ENCODE peak calls at places on chromosomes 1 and 21, in nine cellular contexts. One of them, this sample, is unnamed.

GRCh38 chr1:119611701-119612113 is 36.4 kb downstream of the ZNF697 start:
- DNase-seq in PC-3: peak
- DNase-seq in ovary: peak
- DNase-seq in neural progenitor cell: peak
- DNase-seq in suprapubic skin: peak
- DNase-seq in lower leg skin: peak
- DNase-seq in breast epithelium: peak
- DNase-seq in fibroblast of pulmonary artery: peak
- DNase-seq in stomach: peak
- DNase-seq in this sample: no peak

GRCh38 chr1:5423109-5423508 is 569.1 kb downstream of the NPHP4 start:
- DNase-seq in PC-3: no peak
- DNase-seq in ovary: no peak
- DNase-seq in neural progenitor cell: no peak
- DNase-seq in suprapubic skin: no peak
- DNase-seq in lower leg skin: no peak
- DNase-seq in breast epithelium: no peak
- DNase-seq in fibroblast of pulmonary artery: no peak
- DNase-seq in stomach: no peak
- DNase-seq in this sample: no peak

GRCh38 chr1:89827902-89828301 is 7.1 kb downstream of the LRRC8D start:
- DNase-seq in PC-3: no peak
- DNase-seq in ovary: no peak
- DNase-seq in neural progenitor cell: no peak
- DNase-seq in suprapubic skin: no peak
- DNase-seq in lower leg skin: no peak
- DNase-seq in breast epithelium: no peak
- DNase-seq in fibroblast of pulmonary artery: no peak
- DNase-seq in stomach: no peak
- DNase-seq in this sample: no peak

GRCh38 chr1:151990856-151991198 is 2.8 kb downstream of the S100A10 start:
- DNase-seq in PC-3: peak
- DNase-seq in ovary: peak
- DNase-seq in neural progenitor cell: no peak
- DNase-seq in suprapubic skin: no peak
- DNase-seq in lower leg skin: no peak
- DNase-seq in breast epithelium: peak
- DNase-seq in fibroblast of pulmonary artery: peak
- DNase-seq in stomach: peak
- DNase-seq in this sample: no peak

GRCh38 chr1:185570962-185571361 is 163.2 kb upstream of the HMCN1 start:
- DNase-seq in PC-3: no peak
- DNase-seq in ovary: no peak
- DNase-seq in neural progenitor cell: no peak
- DNase-seq in suprapubic skin: no peak
- DNase-seq in lower leg skin: no peak
- DNase-seq in breast epithelium: no peak
- DNase-seq in fibroblast of pulmonary artery: no peak
- DNase-seq in stomach: no peak
- DNase-seq in this sample: no peak

GRCh38 chr1:15974855-15975254 is 1.0 kb downstream of the ZBTB17 start:
- DNase-seq in PC-3: no peak
- DNase-seq in ovary: no peak
- DNase-seq in neural progenitor cell: no peak
- DNase-seq in suprapubic skin: no peak
- DNase-seq in lower leg skin: no peak
- DNase-seq in breast epithelium: no peak
- DNase-seq in fibroblast of pulmonary artery: no peak
- DNase-seq in stomach: no peak
- DNase-seq in this sample: no peak

GRCh38 chr1:26165126-26165892 is 3.5 kb downstream of the C1orf232 start:
- DNase-seq in PC-3: no peak
- DNase-seq in ovary: no peak
- DNase-seq in neural progenitor cell: no peak
- DNase-seq in suprapubic skin: no peak
- DNase-seq in lower leg skin: no peak
- DNase-seq in breast epithelium: no peak
- DNase-seq in fibroblast of pulmonary artery: no peak
- DNase-seq in stomach: no peak
- DNase-seq in this sample: no peak

GRCh38 chr21:39000496-39000895 is 182.8 kb downstream of the PSMG1 start:
- DNase-seq in PC-3: peak
- DNase-seq in ovary: no peak
- DNase-seq in neural progenitor cell: no peak
- DNase-seq in suprapubic skin: no peak
- DNase-seq in lower leg skin: no peak
- DNase-seq in breast epithelium: no peak
- DNase-seq in fibroblast of pulmonary artery: peak
- DNase-seq in stomach: no peak
- DNase-seq in this sample: no peak

GRCh38 chr1:241447056-241447649 is 72.4 kb downstream of the FH start:
- DNase-seq in PC-3: peak
- DNase-seq in ovary: no peak
- DNase-seq in neural progenitor cell: no peak
- DNase-seq in suprapubic skin: no peak
- DNase-seq in lower leg skin: no peak
- DNase-seq in breast epithelium: no peak
- DNase-seq in fibroblast of pulmonary artery: no peak
- DNase-seq in stomach: no peak
- DNase-seq in this sample: no peak

GRCh38 chr1:227739636-227740035 is 4.4 kb downstream of the SNAP47 start:
- DNase-seq in PC-3: no peak
- DNase-seq in ovary: no peak
- DNase-seq in neural progenitor cell: no peak
- DNase-seq in suprapubic skin: no peak
- DNase-seq in lower leg skin: no peak
- DNase-seq in breast epithelium: no peak
- DNase-seq in fibroblast of pulmonary artery: no peak
- DNase-seq in stomach: no peak
- DNase-seq in this sample: no peak

GRCh38 chr1:119549719-119550141 is 42.7 kb downstream of the HSD3B1 start:
- DNase-seq in PC-3: peak
- DNase-seq in ovary: peak
- DNase-seq in neural progenitor cell: peak
- DNase-seq in suprapubic skin: no peak
- DNase-seq in lower leg skin: no peak
- DNase-seq in breast epithelium: no peak
- DNase-seq in fibroblast of pulmonary artery: peak
- DNase-seq in stomach: peak
- DNase-seq in this sample: peak

GRCh38 chr1:22309572-22309971 is 142.1 kb upstream of the ZBTB40 start:
- DNase-seq in PC-3: no peak
- DNase-seq in ovary: no peak
- DNase-seq in neural progenitor cell: no peak
- DNase-seq in suprapubic skin: peak
- DNase-seq in lower leg skin: peak
- DNase-seq in breast epithelium: no peak
- DNase-seq in fibroblast of pulmonary artery: no peak
- DNase-seq in stomach: no peak
- DNase-seq in this sample: no peak

GRCh38 chr1:167489581-167490340 is 28.6 kb downstream of the CD247 start:
- DNase-seq in PC-3: no peak
- DNase-seq in ovary: no peak
- DNase-seq in neural progenitor cell: peak
- DNase-seq in suprapubic skin: no peak
- DNase-seq in lower leg skin: peak
- DNase-seq in breast epithelium: no peak
- DNase-seq in fibroblast of pulmonary artery: no peak
- DNase-seq in stomach: no peak
- DNase-seq in this sample: no peak

GRCh38 chr1:27522860-27523665 is 33.1 kb upstream of the WASF2 start:
- DNase-seq in PC-3: peak
- DNase-seq in ovary: peak
- DNase-seq in neural progenitor cell: peak
- DNase-seq in suprapubic skin: no peak
- DNase-seq in lower leg skin: no peak
- DNase-seq in breast epithelium: no peak
- DNase-seq in fibroblast of pulmonary artery: peak
- DNase-seq in stomach: no peak
- DNase-seq in this sample: no peak

GRCh38 chr1:173052681-173053196 is 2.0 kb upstream of the TNFSF18 start:
- DNase-seq in PC-3: peak
- DNase-seq in ovary: no peak
- DNase-seq in neural progenitor cell: no peak
- DNase-seq in suprapubic skin: no peak
- DNase-seq in lower leg skin: no peak
- DNase-seq in breast epithelium: no peak
- DNase-seq in fibroblast of pulmonary artery: no peak
- DNase-seq in stomach: no peak
- DNase-seq in this sample: no peak

GRCh38 chr1:173161510-173162221 is 45.5 kb downstream of the TNFSF4 start:
- DNase-seq in PC-3: peak
- DNase-seq in ovary: no peak
- DNase-seq in neural progenitor cell: no peak
- DNase-seq in suprapubic skin: no peak
- DNase-seq in lower leg skin: no peak
- DNase-seq in breast epithelium: no peak
- DNase-seq in fibroblast of pulmonary artery: peak
- DNase-seq in stomach: no peak
- DNase-seq in this sample: peak

DNA sequence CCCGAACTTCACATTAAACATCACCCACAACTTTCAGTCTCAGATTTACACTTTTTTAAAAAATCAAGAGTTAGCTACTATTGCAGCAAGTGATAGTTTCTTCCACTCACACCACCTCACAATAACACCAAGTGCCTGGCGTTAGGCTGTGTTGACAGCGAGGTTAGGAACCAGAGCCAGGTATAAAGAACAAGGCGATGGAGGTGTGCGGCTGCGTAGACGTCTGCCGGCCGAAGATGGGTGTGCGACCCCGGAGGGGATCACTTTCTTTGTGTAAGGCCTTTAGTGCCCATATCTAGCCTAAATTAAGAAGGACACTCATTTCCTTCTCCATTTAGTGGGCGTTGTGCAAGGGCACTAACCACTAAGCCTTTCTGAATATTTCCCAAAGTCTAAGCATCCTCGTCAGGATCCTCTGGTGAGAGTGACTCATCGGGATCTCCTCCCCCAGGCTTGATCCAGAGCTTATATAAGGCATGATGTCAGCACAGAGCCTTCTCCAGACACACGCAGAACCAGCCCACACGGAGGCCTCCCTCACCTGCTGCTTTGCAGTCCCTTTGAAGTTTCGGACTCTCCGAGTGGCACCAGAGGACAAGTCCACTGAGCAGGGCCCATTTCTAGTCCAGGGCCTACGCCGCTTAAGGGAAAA is 11.8 kb downstream of the NHLH2 start:
- DNase-seq in PC-3: peak
- DNase-seq in ovary: no peak
- DNase-seq in neural progenitor cell: no peak
- DNase-seq in suprapubic skin: no peak
- DNase-seq in lower leg skin: peak
- DNase-seq in breast epithelium: no peak
- DNase-seq in fibroblast of pulmonary artery: peak
- DNase-seq in stomach: no peak
- DNase-seq in this sample: peak
- H3K4me3 ChIP-seq in PC-3: no peak
- H3K4me3 ChIP-seq in ovary: peak
- H3K4me3 ChIP-seq in neural progenitor cell: peak
- H3K4me3 ChIP-seq in suprapubic skin: peak
- H3K4me3 ChIP-seq in lower leg skin: peak
- H3K4me3 ChIP-seq in breast epithelium: peak
- H3K4me3 ChIP-seq in fibroblast of pulmonary artery: peak
- H3K4me3 ChIP-seq in stomach: peak
- H3K4me3 ChIP-seq in this sample: no peak

DNA sequence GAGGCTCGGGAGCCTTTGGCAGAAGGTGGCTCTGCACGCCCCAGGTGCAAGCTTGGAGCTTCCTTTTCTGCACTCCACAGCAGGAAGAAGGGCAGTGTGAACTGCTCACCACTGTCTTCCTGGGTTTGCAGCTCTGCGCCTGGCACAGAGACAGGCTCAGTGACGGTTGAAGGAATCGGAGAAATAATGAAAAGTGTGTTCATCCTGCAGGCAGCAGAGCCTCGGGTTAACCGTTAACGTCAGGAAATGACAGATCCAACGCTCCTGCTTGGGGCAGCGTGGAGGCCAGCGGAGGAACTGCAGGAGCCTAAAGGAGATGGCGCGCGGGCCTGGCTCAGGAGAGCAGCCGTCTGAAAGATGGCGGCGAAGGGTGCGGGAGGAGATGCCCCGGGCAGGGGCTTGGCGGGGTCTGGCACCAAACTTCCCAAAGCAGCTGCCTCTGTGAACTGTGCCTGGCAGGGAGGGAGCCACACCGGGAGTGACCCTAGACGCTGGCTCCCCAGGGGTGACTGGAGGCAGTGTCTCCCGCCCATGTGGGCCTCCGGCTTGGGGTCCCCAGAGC is 10.9 kb upstream of the SAMD11 start:
- DNase-seq in PC-3: no peak
- DNase-seq in ovary: no peak
- DNase-seq in neural progenitor cell: peak
- DNase-seq in suprapubic skin: no peak
- DNase-seq in lower leg skin: peak
- DNase-seq in breast epithelium: no peak
- DNase-seq in fibroblast of pulmonary artery: peak
- DNase-seq in stomach: no peak
- DNase-seq in this sample: no peak
- TF ChIP-seq CTCF in PC-3: no peak
- TF ChIP-seq CTCF in ovary: no peak
- TF ChIP-seq CTCF in neural progenitor cell: peak
- TF ChIP-seq CTCF in suprapubic skin: no peak
- TF ChIP-seq CTCF in lower leg skin: no peak
- TF ChIP-seq CTCF in breast epithelium: no peak
- TF ChIP-seq CTCF in fibroblast of pulmonary artery: peak
- TF ChIP-seq CTCF in stomach: no peak
- TF ChIP-seq CTCF in this sample: no peak

GRCh38 chr1:161197560-161198205 is 1.2 kb downstream of the ADAMTS4 start:
- DNase-seq in PC-3: no peak
- DNase-seq in ovary: no peak
- DNase-seq in neural progenitor cell: no peak
- DNase-seq in suprapubic skin: no peak
- DNase-seq in lower leg skin: peak
- DNase-seq in breast epithelium: no peak
- DNase-seq in fibroblast of pulmonary artery: no peak
- DNase-seq in stomach: no peak
- DNase-seq in this sample: no peak
- H3K4me3 ChIP-seq in PC-3: no peak
- H3K4me3 ChIP-seq in ovary: peak
- H3K4me3 ChIP-seq in neural progenitor cell: peak
- H3K4me3 ChIP-seq in suprapubic skin: peak
- H3K4me3 ChIP-seq in lower leg skin: peak
- H3K4me3 ChIP-seq in breast epithelium: peak
- H3K4me3 ChIP-seq in fibroblast of pulmonary artery: peak
- H3K4me3 ChIP-seq in stomach: peak
- H3K4me3 ChIP-seq in this sample: peak

DNA sequence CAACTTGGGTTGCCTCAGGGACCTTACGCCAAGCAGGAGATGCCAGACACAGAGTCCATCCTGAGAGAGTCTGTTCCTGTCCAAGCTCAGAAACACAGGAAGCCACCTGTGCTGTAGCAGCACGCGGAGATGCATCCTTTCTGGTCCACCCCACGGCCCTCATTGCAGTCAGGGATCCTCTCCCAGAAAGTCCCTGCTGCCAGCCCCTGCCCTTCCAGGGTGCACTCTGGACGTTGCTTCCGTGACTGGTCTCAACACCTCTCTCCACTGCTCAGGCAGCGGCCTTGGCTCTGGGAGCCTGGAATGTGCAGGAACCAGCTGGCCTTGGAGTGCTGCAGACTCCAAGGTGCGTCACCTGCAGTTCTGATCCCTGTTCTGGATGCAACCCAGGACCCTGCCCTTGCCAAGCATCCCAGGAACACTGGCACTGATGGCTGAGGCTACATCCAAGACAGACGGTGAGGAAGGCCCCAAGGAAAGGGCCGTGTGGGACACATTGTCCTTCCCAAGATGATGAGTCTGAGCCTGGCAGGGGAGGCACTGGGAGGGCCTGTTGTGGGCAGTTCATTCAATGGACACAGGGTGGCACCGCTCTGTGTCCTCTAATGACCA is 21.7 kb upstream of the COL6A1 start:
- DNase-seq in PC-3: no peak
- DNase-seq in ovary: no peak
- DNase-seq in neural progenitor cell: no peak
- DNase-seq in suprapubic skin: no peak
- DNase-seq in lower leg skin: no peak
- DNase-seq in breast epithelium: no peak
- DNase-seq in fibroblast of pulmonary artery: no peak
- DNase-seq in stomach: no peak
- DNase-seq in this sample: no peak
- TF ChIP-seq CTCF in PC-3: no peak
- TF ChIP-seq CTCF in ovary: no peak
- TF ChIP-seq CTCF in neural progenitor cell: no peak
- TF ChIP-seq CTCF in suprapubic skin: no peak
- TF ChIP-seq CTCF in lower leg skin: no peak
- TF ChIP-seq CTCF in breast epithelium: no peak
- TF ChIP-seq CTCF in fibroblast of pulmonary artery: no peak
- TF ChIP-seq CTCF in stomach: no peak
- TF ChIP-seq CTCF in this sample: no peak